ENCODE peak calls at places on chromosome 21, in six cellular contexts. S is IMR-90, B is H9, X is H1, V is mesenchymal stem cell, C is trophoblast cell. E is an unnamed sample.
A peak's percentile ranks its signal among the peaks of the same experiment; 100 is the strongest.

GRCh38 chr21:27695246-27695645 is 728.4 kb upstream of the ADAMTS5 start:
- DNase-seq in S (no peak), B (no peak), X (no peak), V (no peak), C (no peak), E (no peak)

GRCh38 chr21:31556662-31557061 is 102.8 kb upstream of the SOD1 start:
- DNase-seq in S (no peak), B (no peak), X (no peak), V (no peak), C (no peak), E (no peak)

GRCh38 chr21:32543975-32544374 is 41.3 kb downstream of the TCP10L start:
- DNase-seq in S (no peak), B (no peak), X (no peak), V (no peak), C (no peak), E (no peak)

GRCh38 chr21:42209801-42210479 is 9.0 kb upstream of the ABCG1 start:
- DNase-seq in S (no peak), B (no peak), X (no peak), V (peak; percentile 33), C (no peak), E (no peak)

GRCh38 chr21:41598561-41599511 is 90.9 kb upstream of the TMPRSS2 start:
- DNase-seq in S (no peak), B (no peak), X (no peak), V (no peak), C (no peak), E (no peak)

GRCh38 chr21:31675332-31675731 is 15.8 kb downstream of the SOD1 start:
- DNase-seq in S (no peak), B (no peak), X (no peak), V (no peak), C (no peak), E (no peak)

GRCh38 chr21:44919913-44920693 is 596 bp downstream of the ITGB2 start:
- DNase-seq in S (no peak), B (no peak), X (no peak), V (no peak), C (no peak), E (no peak)

GRCh38 chr21:35256468-35256988 is 207.4 kb upstream of the RUNX1 start:
- DNase-seq in S (peak; percentile 100), B (no peak), X (no peak), V (peak; percentile 98), C (peak; percentile 85), E (peak; percentile 17)

GRCh38 chr21:31282095-31282709 is 61.9 kb downstream of the TIAM1 start:
- DNase-seq in S (peak; percentile 96), B (no peak), X (no peak), V (peak; percentile 94), C (peak; percentile 69), E (no peak)

GRCh38 chr21:31135536-31136184 is 97.4 kb upstream of the KRTAP19-8 start:
- DNase-seq in S (no peak), B (no peak), X (no peak), V (no peak), C (no peak), E (no peak)

GRCh38 chr21:44931137-44931500 is 8.7 kb upstream of the SLX9 start:
- DNase-seq in S (no peak), B (peak; percentile 36), X (no peak), V (peak; percentile 51), C (peak; percentile 3), E (no peak)

GRCh38 chr21:29829514-29830255 is 110.1 kb downstream of the GRIK1 start:
- DNase-seq in S (no peak), B (no peak), X (no peak), V (no peak), C (no peak), E (no peak)

GRCh38 chr21:20016431-20017005 is 981.7 kb upstream of the NCAM2 start:
- DNase-seq in S (no peak), B (no peak), X (peak; percentile 13), V (no peak), C (no peak), E (no peak)

GRCh38 chr21:35616090-35616489 is 444.2 kb downstream of the SETD4 start:
- DNase-seq in S (peak; percentile 70), B (no peak), X (no peak), V (peak; percentile 29), C (no peak), E (no peak)

GRCh38 chr21:42426424-42426823 is 22.7 kb downstream of the UBASH3A start:
- DNase-seq in S (no peak), B (no peak), X (no peak), V (no peak), C (no peak), E (no peak)

GRCh38 chr21:34074283-34075098 is 1.1 kb downstream of the MRPS6 start:
- DNase-seq in S (no peak), B (no peak), X (no peak), V (peak; percentile 22), C (peak; percentile 61), E (no peak)
- H3K4ac ChIP-seq in S (peak overlapping the region; percentile 47), B (no peak overlapping the region), X (no peak overlapping the region), V (peak overlapping the region; percentile 67), C (peak overlapping the region; percentile 90), E (no peak overlapping the region)

GRCh38 chr21:43728467-43729390 is 9.8 kb downstream of the PDXK start:
- DNase-seq in S (peak; percentile 98), B (peak; percentile 87), X (peak; percentile 54), V (peak; percentile 99), C (peak; percentile 90), E (peak; percentile 71)
- H2BK5ac ChIP-seq in S (peak overlapping the region; percentile 95), B (no peak overlapping the region), X (peak overlapping the region; percentile 97), V (peak overlapping the region; percentile 68), C (peak overlapping the region; percentile 45), E (no peak overlapping the region)

DNA sequence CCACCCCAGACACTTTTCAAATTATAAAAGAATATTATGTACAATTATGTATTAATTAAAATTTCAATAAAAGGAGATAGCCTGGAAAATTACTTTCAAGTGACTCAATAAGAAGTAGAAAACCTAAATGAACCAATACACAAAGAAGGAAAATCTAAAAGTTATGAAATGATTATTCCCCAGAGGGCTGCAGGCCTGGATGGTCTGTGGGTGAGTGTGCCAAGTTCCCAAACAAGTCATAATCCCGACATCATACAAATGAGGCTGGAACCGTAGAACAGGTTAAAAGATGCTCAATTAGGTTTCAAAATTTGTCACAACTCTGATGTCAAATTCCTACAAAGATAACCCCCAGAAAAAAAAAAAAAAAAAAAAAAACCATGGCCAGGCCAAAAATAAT is 12.7 kb downstream of the SPATC1L start:
- DNase-seq in S (no peak), B (no peak), X (no peak), V (no peak), C (no peak), E (no peak)
- H4K91ac ChIP-seq in S (no peak overlapping the region), B (no peak overlapping the region), X (no peak overlapping the region), V (no peak overlapping the region), C (no peak overlapping the region), E (no peak overlapping the region)

GRCh38 chr21:15066231-15066577 is 1.4 kb upstream of the NRIP1 start:
- DNase-seq in S (no peak), B (no peak), X (no peak), V (no peak), C (peak; percentile 29), E (no peak)

GRCh38 chr21:15065381-15066230 is 806 bp upstream of the NRIP1 start:
- DNase-seq in S (peak; percentile 86), B (peak; percentile 62), X (no peak), V (peak; percentile 93), C (peak; percentile 88), E (peak; percentile 73)

GRCh38 chr21:15063821-15064575 is 802 bp downstream of the NRIP1 start:
- DNase-seq in S (no peak), B (peak; percentile 46), X (no peak), V (peak; percentile 58), C (peak; percentile 46), E (no peak)

GRCh38 chr21:15063081-15063820 is 1.5 kb downstream of the NRIP1 start:
- DNase-seq in S (peak; percentile 18), B (no peak), X (no peak), V (peak; percentile 36), C (no peak), E (no peak)

GRCh38 chr21:15064576-15065380 is at the start of gene NRIP1:
- DNase-seq in S (peak; percentile 87), B (peak; percentile 72), X (no peak), V (peak; percentile 94), C (peak; percentile 92), E (peak; percentile 86)
- H3K4ac ChIP-seq in S (peak within 1 kb of the TSS; percentile 73), B (no peak within 1 kb of the TSS), X (no peak within 1 kb of the TSS), V (peak within 1 kb of the TSS; percentile 69), C (peak within 1 kb of the TSS; percentile 98), E (peak within 1 kb of the TSS; percentile 68)

E was measured in neuronal stem cell.